ENCODE peak calls at places on chromosomes 11 and 22, in ten cellular contexts. V is A549; I is endothelial cell; H is lower lobe of right lung; Q is CD8-positive, alpha-beta T cell; U is cardiac fibroblast; K is fibroblast of the aortic adventitia; D is Calu3; C is osteocyte; M is AG04450. A is an unnamed sample.

GRCh38 chr11:16902182-16902581 is 112.0 kb downstream of the PLEKHA7 start:
- DNase-seq in V (no peak), I (no peak), H (no peak), Q (no peak), U (no peak), K (no peak), D (no peak), C (no peak), M (no peak), A (no peak)

GRCh38 chr22:30646518-30647160 is 11.1 kb downstream of the SLC35E4 start:
- DNase-seq in V (no peak), I (no peak), H (no peak), Q (no peak), U (no peak), K (no peak), D (no peak), C (no peak), M (no peak), A (no peak)

GRCh38 chr22:46195487-46196165 is 45.3 kb downstream of the PPARA start:
- DNase-seq in V (no peak), I (no peak), H (no peak), Q (no peak), U (no peak), K (no peak), D (peak), C (no peak), M (peak), A (no peak)

GRCh38 chr22:35043251-35043931 is 22.6 kb upstream of the ISX start:
- DNase-seq in V (no peak), I (peak), H (no peak), Q (no peak), U (no peak), K (no peak), D (no peak), C (no peak), M (no peak), A (no peak)

GRCh38 chr11:64299847-64300648 is at the start of gene CATSPERZ:
- DNase-seq in V (no peak), I (no peak), H (no peak), Q (no peak), U (no peak), K (no peak), D (no peak), C (no peak), M (no peak), A (no peak)

GRCh38 chr11:22082788-22083187 is 110.1 kb upstream of the ANO5 start:
- DNase-seq in V (no peak), I (no peak), H (no peak), Q (no peak), U (no peak), K (no peak), D (no peak), C (no peak), M (no peak), A (no peak)

GRCh38 chr22:24069721-24070120 is 58.6 kb downstream of the CABIN1 start:
- DNase-seq in V (no peak), I (no peak), H (no peak), Q (no peak), U (no peak), K (no peak), D (no peak), C (no peak), M (no peak), A (no peak)

GRCh38 chr11:12625438-12626071 is 48.7 kb upstream of the TEAD1 start:
- DNase-seq in V (peak), I (no peak), H (no peak), Q (no peak), U (peak), K (peak), D (no peak), C (no peak), M (peak), A (no peak)

GRCh38 chr11:6483015-6483414 is 1.7 kb downstream of the TIMM10B start:
- DNase-seq in V (no peak), I (no peak), H (no peak), Q (no peak), U (no peak), K (no peak), D (no peak), C (no peak), M (no peak), A (no peak)

GRCh38 chr11:70210516-70210915 is 7.4 kb downstream of the FADD start:
- DNase-seq in V (no peak), I (no peak), H (no peak), Q (no peak), U (no peak), K (peak), D (no peak), C (no peak), M (no peak), A (no peak)

GRCh38 chr11:6474806-6475500 is 1.2 kb upstream of the TRIM3 start:
- DNase-seq in V (no peak), I (no peak), H (no peak), Q (no peak), U (no peak), K (no peak), D (no peak), C (peak), M (no peak), A (no peak)

GRCh38 chr11:108565653-108566052 is 27.9 kb downstream of the EXPH5 start:
- DNase-seq in V (no peak), I (no peak), H (no peak), Q (no peak), U (no peak), K (no peak), D (no peak), C (no peak), M (no peak), A (peak)

GRCh38 chr11:57356179-57356757 is 18.1 kb downstream of the P2RX3 start:
- DNase-seq in V (no peak), I (no peak), H (no peak), Q (no peak), U (no peak), K (no peak), D (no peak), C (no peak), M (no peak), A (no peak)

GRCh38 chr11:126090452-126090851 is 27.8 kb upstream of the CDON start:
- DNase-seq in V (no peak), I (no peak), H (no peak), Q (no peak), U (no peak), K (no peak), D (no peak), C (no peak), M (no peak), A (no peak)

GRCh38 chr22:39666495-39666894 is 95.9 kb downstream of the CACNA1I start:
- DNase-seq in V (no peak), I (no peak), H (no peak), Q (no peak), U (no peak), K (no peak), D (no peak), C (no peak), M (no peak), A (no peak)

GRCh38 chr11:70122490-70123198 is 44.5 kb downstream of the ANO1 start:
- DNase-seq in V (no peak), I (no peak), H (no peak), Q (no peak), U (no peak), K (no peak), D (no peak), C (no peak), M (no peak), A (no peak)

GRCh38 chr11:69985331-69985653 is 92.8 kb upstream of the ANO1 start:
- DNase-seq in V (no peak), I (no peak), H (no peak), Q (no peak), U (no peak), K (no peak), D (no peak), C (no peak), M (no peak), A (no peak)

GRCh38 chr11:2929880-2930704 is 872 bp upstream of the PHLDA2 start:
- DNase-seq in V (peak), I (peak), H (peak), Q (no peak), U (peak), K (peak), D (peak), C (no peak), M (peak), A (no peak)

GRCh38 chr11:110298298-110298765 is 1.9 kb upstream of the RDX start:
- DNase-seq in V (peak), I (no peak), H (no peak), Q (no peak), U (peak), K (no peak), D (no peak), C (no peak), M (no peak), A (no peak)

GRCh38 chr11:57798905-57799559 is 37.4 kb downstream of the CTNND1 start:
- DNase-seq in V (peak), I (no peak), H (peak), Q (no peak), U (peak), K (peak), D (peak), C (no peak), M (no peak), A (peak)

GRCh38 chr11:1762537-1763302 is 1.0 kb downstream of the CTSD start:
- DNase-seq in V (peak), I (no peak), H (peak), Q (no peak), U (peak), K (peak), D (peak), C (no peak), M (no peak), A (peak)

GRCh38 chr11:7516488-7516887 is 2.7 kb downstream of the PPFIBP2 start:
- DNase-seq in V (no peak), I (no peak), H (no peak), Q (no peak), U (no peak), K (no peak), D (no peak), C (no peak), M (no peak), A (no peak)

GRCh38 chr22:50189849-50190181 is 4.1 kb downstream of the TRABD start:
- DNase-seq in V (no peak), I (no peak), H (no peak), Q (no peak), U (no peak), K (peak), D (no peak), C (no peak), M (no peak), A (no peak)

GRCh38 chr11:87224486-87224885 is 186.8 kb downstream of the TMEM135 start:
- DNase-seq in V (no peak), I (no peak), H (no peak), Q (no peak), U (no peak), K (no peak), D (no peak), C (no peak), M (no peak), A (no peak)

GRCh38 chr11:67492801-67493547 is 10.1 kb downstream of the AIP start:
- DNase-seq in V (no peak), I (no peak), H (no peak), Q (no peak), U (no peak), K (no peak), D (no peak), C (no peak), M (no peak), A (no peak)

GRCh38 chr11:61875698-61876097 is 15.6 kb downstream of the FADS3 start:
- DNase-seq in V (no peak), I (no peak), H (no peak), Q (no peak), U (no peak), K (no peak), D (no peak), C (no peak), M (no peak), A (no peak)

GRCh38 chr11:128481135-128481534 is 106.2 kb downstream of the ETS1 start:
- DNase-seq in V (no peak), I (no peak), H (no peak), Q (no peak), U (peak), K (peak), D (no peak), C (no peak), M (peak), A (no peak)

GRCh38 chr11:73308963-73309960 is 1.2 kb downstream of the ARHGEF17 start:
- DNase-seq in V (peak), I (peak), H (peak), Q (no peak), U (peak), K (peak), D (peak), C (peak), M (peak), A (no peak)

GRCh38 chr11:3231851-3232744 is at the start of gene MRGPRE:
- DNase-seq in V (no peak), I (no peak), H (peak), Q (no peak), U (no peak), K (peak), D (no peak), C (peak), M (no peak), A (no peak)

GRCh38 chr11:64643258-64643881 is 52.4 kb downstream of the SLC22A12 start:
- DNase-seq in V (no peak), I (no peak), H (no peak), Q (no peak), U (no peak), K (no peak), D (no peak), C (no peak), M (no peak), A (no peak)

GRCh38 chr11:102286292-102286691 is 31.0 kb upstream of the BIRC3 start:
- DNase-seq in V (no peak), I (no peak), H (no peak), Q (no peak), U (no peak), K (no peak), D (no peak), C (no peak), M (no peak), A (no peak)

GRCh38 chr11:118186346-118187107 is 10.1 kb upstream of the SCN2B start:
- DNase-seq in V (no peak), I (no peak), H (no peak), Q (no peak), U (no peak), K (no peak), D (no peak), C (no peak), M (no peak), A (no peak)

GRCh38 chr11:79308429-79308828 is 132.4 kb downstream of the TENM4 start:
- DNase-seq in V (no peak), I (no peak), H (no peak), Q (no peak), U (no peak), K (no peak), D (no peak), C (no peak), M (no peak), A (no peak)

GRCh38 chr11:32081901-32082300 is 9.0 kb upstream of the RCN1 start:
- DNase-seq in V (no peak), I (no peak), H (no peak), Q (no peak), U (no peak), K (no peak), D (no peak), C (no peak), M (no peak), A (no peak)

GRCh38 chr11:31788066-31788465 is 23.1 kb downstream of the PAX6 start:
- DNase-seq in V (no peak), I (no peak), H (no peak), Q (no peak), U (no peak), K (no peak), D (no peak), C (no peak), M (no peak), A (no peak)

GRCh38 chr22:49036513-49036912 is 791.2 kb downstream of the BRD1 start:
- DNase-seq in V (no peak), I (no peak), H (no peak), Q (no peak), U (no peak), K (no peak), D (no peak), C (no peak), M (no peak), A (no peak)

GRCh38 chr22:46149493-46149997 is 781 bp upstream of the PPARA start:
- DNase-seq in V (no peak), I (peak), H (peak), Q (peak), U (peak), K (no peak), D (peak), C (peak), M (no peak), A (no peak)

DNA sequence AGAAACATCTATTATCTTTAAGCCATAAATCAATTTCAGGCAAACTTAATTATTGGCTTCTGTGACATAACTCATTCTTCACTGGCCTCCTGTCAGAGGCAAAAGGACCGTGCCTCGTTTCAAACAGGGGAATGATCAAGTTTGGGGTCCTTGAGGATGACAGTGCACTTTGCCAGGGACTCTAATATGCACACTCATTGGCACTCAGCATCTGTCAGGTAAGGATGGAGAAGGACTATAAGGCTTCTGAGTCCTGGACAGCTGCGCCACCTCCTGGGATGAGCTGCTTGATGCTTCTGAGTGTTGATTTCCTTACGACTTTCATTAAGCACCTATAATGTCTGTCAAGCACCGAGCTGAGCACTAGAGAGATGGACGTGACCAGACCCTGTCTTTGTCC is 20.2 kb downstream of the BPIFC start:
- DNase-seq in V (peak), I (peak), H (no peak), Q (no peak), U (peak), K (no peak), D (peak), C (no peak), M (no peak), A (peak)
- TF ChIP-seq CTCF in V (peak), I (no peak), H (no peak), Q (no peak), U (no peak), K (no peak), D (no peak), C (no peak), M (no peak), A (peak)

GRCh38 chr22:44331881-44332714 is 19.3 kb upstream of the SHISAL1 start:
- DNase-seq in V (peak), I (peak), H (no peak), Q (no peak), U (peak), K (peak), D (no peak), C (no peak), M (no peak), A (no peak)
- TF ChIP-seq CTCF in V (no peak), I (no peak), H (no peak), Q (no peak), U (no peak), K (peak), D (no peak), C (peak), M (no peak), A (peak)

GRCh38 chr11:130561441-130561881 is 113.0 kb downstream of the ADAMTS15 start:
- DNase-seq in V (no peak), I (no peak), H (no peak), Q (no peak), U (peak), K (no peak), D (no peak), C (no peak), M (no peak), A (no peak)

GRCh38 chr11:130560000-130560852 is 111.8 kb downstream of the ADAMTS15 start:
- DNase-seq in V (no peak), I (no peak), H (no peak), Q (no peak), U (peak), K (no peak), D (no peak), C (no peak), M (no peak), A (no peak)

DNA sequence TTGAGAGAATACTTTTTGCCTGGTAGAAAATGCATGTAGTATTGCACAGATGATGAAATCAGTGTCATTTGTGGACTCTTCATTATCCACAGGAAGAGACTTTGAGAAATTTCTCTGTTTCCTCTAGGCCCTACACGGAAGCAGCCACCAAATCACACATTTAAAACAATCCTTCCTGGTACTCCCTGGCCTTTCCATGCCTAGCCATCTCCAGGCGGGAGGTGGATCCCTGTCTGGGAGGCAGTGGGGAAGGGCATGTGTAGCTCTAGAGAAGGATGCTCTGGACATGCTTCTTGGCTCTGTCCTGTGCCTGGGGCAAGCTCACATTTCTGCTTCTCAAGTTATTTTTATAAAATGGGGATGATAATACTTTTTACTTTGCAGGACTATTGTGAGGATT is 114.1 kb downstream of the ADAMTS15 start:
- DNase-seq in V (no peak), I (no peak), H (no peak), Q (no peak), U (no peak), K (no peak), D (no peak), C (no peak), M (no peak), A (no peak)
- TF ChIP-seq CTCF in V (no peak), I (no peak), H (no peak), Q (no peak), U (no peak), K (no peak), D (no peak), C (no peak), M (no peak), A (no peak)

DNA sequence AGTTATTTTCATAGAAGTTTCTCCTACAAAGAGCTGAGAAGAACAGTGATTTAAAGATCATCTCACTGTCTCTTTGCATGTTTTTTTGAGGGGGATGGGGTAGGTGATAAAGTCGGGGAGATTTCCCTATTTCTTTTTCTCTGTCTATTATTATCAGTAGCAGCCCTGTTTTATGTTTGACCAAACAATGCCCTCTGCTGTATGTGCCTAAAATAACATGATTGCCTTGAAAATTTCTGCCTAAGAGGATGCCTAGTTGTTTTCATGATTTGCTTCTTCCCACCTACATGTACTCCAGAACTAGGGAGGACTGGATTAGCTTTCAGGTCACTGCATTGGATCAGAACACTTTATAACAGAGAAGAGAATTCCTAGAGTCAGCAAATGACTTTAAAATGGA is 1330.2 kb downstream of the LRRC4C start:
- DNase-seq in V (peak), I (no peak), H (no peak), Q (no peak), U (no peak), K (no peak), D (no peak), C (no peak), M (no peak), A (peak)
- TF ChIP-seq CTCF in V (no peak), I (peak), H (peak), Q (no peak), U (no peak), K (no peak), D (no peak), C (peak), M (peak), A (peak)

DNA sequence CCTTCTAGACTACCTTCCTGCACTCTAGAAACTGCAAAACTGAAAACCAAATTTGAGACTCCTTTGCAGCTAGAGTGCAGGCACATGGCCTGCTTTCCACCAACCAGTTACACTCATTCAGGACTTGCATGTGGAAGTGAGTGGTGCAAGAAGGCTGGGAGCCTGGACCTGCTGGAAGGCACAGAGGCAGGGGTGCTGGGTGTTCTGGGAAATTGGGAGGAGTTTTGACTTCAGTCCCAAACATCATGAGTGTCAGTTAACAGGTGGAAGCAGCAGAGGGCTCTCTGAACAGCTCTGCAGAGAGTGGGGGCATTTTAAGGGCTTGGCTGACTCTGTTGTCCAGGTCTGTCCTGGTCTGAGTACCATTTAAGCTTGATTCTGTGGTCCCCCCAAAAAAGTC is 49.3 kb upstream of the SYT13 start:
- DNase-seq in V (no peak), I (no peak), H (no peak), Q (no peak), U (no peak), K (no peak), D (no peak), C (peak), M (no peak), A (no peak)
- TF ChIP-seq CTCF in V (no peak), I (no peak), H (no peak), Q (no peak), U (no peak), K (no peak), D (no peak), C (no peak), M (no peak), A (no peak)

DNA sequence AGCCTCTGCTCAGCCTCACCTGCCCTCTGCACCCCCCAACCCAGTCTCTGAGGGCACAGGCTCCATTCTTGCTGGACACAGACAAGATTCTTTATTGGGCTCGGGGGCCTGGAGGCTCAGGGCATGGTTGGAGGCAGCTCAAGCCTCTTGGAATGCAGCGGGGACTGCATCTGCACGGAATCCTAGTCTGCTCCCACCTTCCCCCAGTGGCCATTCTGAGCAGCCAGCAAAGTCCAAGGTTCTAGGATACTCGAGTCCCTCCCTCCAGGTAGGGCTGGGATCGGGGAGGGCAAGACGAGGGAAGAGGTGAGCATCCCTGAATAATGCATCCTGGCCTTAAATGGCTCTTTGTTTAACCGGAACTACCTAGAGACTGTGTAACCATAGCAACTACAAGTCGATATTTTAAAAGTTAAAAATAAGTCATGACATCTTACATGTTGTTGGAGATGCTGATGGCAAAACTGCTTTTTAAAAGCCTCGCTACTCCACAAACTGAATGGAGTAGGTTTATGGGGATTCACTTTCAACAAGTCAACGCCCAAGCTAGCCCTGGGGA is 10.7 kb upstream of the IGSF22 start:
- DNase-seq in V (no peak), I (no peak), H (no peak), Q (no peak), U (no peak), K (no peak), D (peak), C (no peak), M (no peak), A (no peak)
- TF ChIP-seq CTCF in V (no peak), I (no peak), H (no peak), Q (no peak), U (no peak), K (no peak), D (no peak), C (no peak), M (no peak), A (no peak)

A was measured in LNCaP clone FGC.